ENCODE peak calls at places on chromosome X, in five cellular contexts. One of them, this sample, is unnamed.

GRCh38 chrX:13428055-13428786 is 108.4 kb upstream of the ATXN3L start:
- DNase-seq in effector CD4-positive, alpha-beta T cell: no peak
- DNase-seq in AG04449: peak
- DNase-seq in cardiac muscle cell: no peak
- DNase-seq in NCI-H1436: no peak
- DNase-seq in this sample: no peak

GRCh38 chrX:106950381-106950780 is 30.2 kb downstream of the CLDN2 start:
- DNase-seq in NCI-H1436: no peak
- DNase-seq in effector CD4-positive, alpha-beta T cell: no peak
- DNase-seq in AG04449: no peak
- DNase-seq in cardiac muscle cell: no peak
- DNase-seq in this sample: no peak

GRCh38 chrX:153387345-153387744 is 13.8 kb downstream of the PNMA6E start:
- DNase-seq in NCI-H1436: no peak
- DNase-seq in AG04449: no peak
- DNase-seq in effector CD4-positive, alpha-beta T cell: no peak
- DNase-seq in cardiac muscle cell: no peak
- DNase-seq in this sample: no peak

GRCh38 chrX:118839334-118839958 is 15.8 kb downstream of the ZCCHC12 start:
- DNase-seq in AG04449: no peak
- DNase-seq in effector CD4-positive, alpha-beta T cell: peak
- DNase-seq in cardiac muscle cell: peak
- DNase-seq in NCI-H1436: peak
- DNase-seq in this sample: peak

GRCh38 chrX:100248894-100249493 is 161.1 kb downstream of the PCDH19 start:
- DNase-seq in cardiac muscle cell: no peak
- DNase-seq in NCI-H1436: no peak
- DNase-seq in AG04449: no peak
- DNase-seq in effector CD4-positive, alpha-beta T cell: no peak
- DNase-seq in this sample: no peak

GRCh38 chrX:124863303-124863702 is 456.4 kb upstream of the TEX13C start:
- DNase-seq in AG04449: no peak
- DNase-seq in effector CD4-positive, alpha-beta T cell: no peak
- DNase-seq in cardiac muscle cell: no peak
- DNase-seq in NCI-H1436: no peak
- DNase-seq in this sample: peak

GRCh38 chrX:2500091-2500680 is 590 bp downstream of the DHRSX start:
- DNase-seq in AG04449: no peak
- DNase-seq in effector CD4-positive, alpha-beta T cell: no peak
- DNase-seq in cardiac muscle cell: peak
- DNase-seq in NCI-H1436: no peak
- DNase-seq in this sample: no peak

GRCh38 chrX:6184900-6185515 is 43.7 kb downstream of the NLGN4X start:
- DNase-seq in cardiac muscle cell: no peak
- DNase-seq in AG04449: no peak
- DNase-seq in NCI-H1436: no peak
- DNase-seq in effector CD4-positive, alpha-beta T cell: no peak
- DNase-seq in this sample: peak

GRCh38 chrX:71809886-71810285 is 46.7 kb downstream of the CXorf49B start:
- DNase-seq in NCI-H1436: no peak
- DNase-seq in cardiac muscle cell: no peak
- DNase-seq in AG04449: no peak
- DNase-seq in effector CD4-positive, alpha-beta T cell: no peak
- DNase-seq in this sample: no peak

GRCh38 chrX:18873189-18873791 is 110.6 kb downstream of the PHKA2 start:
- DNase-seq in cardiac muscle cell: no peak
- DNase-seq in effector CD4-positive, alpha-beta T cell: no peak
- DNase-seq in AG04449: no peak
- DNase-seq in NCI-H1436: no peak
- DNase-seq in this sample: no peak

GRCh38 chrX:10854594-10854993 is 234.2 kb upstream of the MID1 start:
- DNase-seq in AG04449: no peak
- DNase-seq in cardiac muscle cell: no peak
- DNase-seq in effector CD4-positive, alpha-beta T cell: no peak
- DNase-seq in NCI-H1436: no peak
- DNase-seq in this sample: no peak

GRCh38 chrX:68041110-68041509 is 392.2 kb downstream of the OPHN1 start:
- DNase-seq in cardiac muscle cell: no peak
- DNase-seq in NCI-H1436: no peak
- DNase-seq in effector CD4-positive, alpha-beta T cell: no peak
- DNase-seq in AG04449: no peak
- DNase-seq in this sample: no peak

GRCh38 chrX:51860679-51861078 is 32.7 kb upstream of the MAGED1 start:
- DNase-seq in effector CD4-positive, alpha-beta T cell: no peak
- DNase-seq in cardiac muscle cell: peak
- DNase-seq in AG04449: no peak
- DNase-seq in NCI-H1436: peak
- DNase-seq in this sample: peak

GRCh38 chrX:50920132-50920531 is 9.6 kb downstream of the BMP15 start:
- DNase-seq in AG04449: no peak
- DNase-seq in NCI-H1436: no peak
- DNase-seq in cardiac muscle cell: no peak
- DNase-seq in effector CD4-positive, alpha-beta T cell: no peak
- DNase-seq in this sample: peak

GRCh38 chrX:29728639-29729038 is 486.7 kb upstream of the MAGEB2 start:
- DNase-seq in AG04449: no peak
- DNase-seq in NCI-H1436: no peak
- DNase-seq in effector CD4-positive, alpha-beta T cell: no peak
- DNase-seq in cardiac muscle cell: no peak
- DNase-seq in this sample: no peak

GRCh38 chrX:154761977-154762528 is 611 bp upstream of the DKC1 start:
- DNase-seq in cardiac muscle cell: no peak
- DNase-seq in AG04449: no peak
- DNase-seq in NCI-H1436: no peak
- DNase-seq in effector CD4-positive, alpha-beta T cell: no peak
- DNase-seq in this sample: no peak

GRCh38 chrX:137742846-137743245 is 176.9 kb downstream of the ZIC3 start:
- DNase-seq in effector CD4-positive, alpha-beta T cell: no peak
- DNase-seq in AG04449: no peak
- DNase-seq in NCI-H1436: no peak
- DNase-seq in cardiac muscle cell: no peak
- DNase-seq in this sample: no peak

GRCh38 chrX:13703589-13703988 is 14.7 kb downstream of the RAB9A start:
- DNase-seq in NCI-H1436: no peak
- DNase-seq in effector CD4-positive, alpha-beta T cell: no peak
- DNase-seq in cardiac muscle cell: no peak
- DNase-seq in AG04449: no peak
- DNase-seq in this sample: no peak

GRCh38 chrX:70281951-70282350 is at the start of gene RAB41:
- DNase-seq in cardiac muscle cell: no peak
- DNase-seq in effector CD4-positive, alpha-beta T cell: no peak
- DNase-seq in NCI-H1436: no peak
- DNase-seq in AG04449: no peak
- DNase-seq in this sample: no peak

GRCh38 chrX:12877386-12877785 is 10.5 kb downstream of the TLR7 start:
- DNase-seq in AG04449: no peak
- DNase-seq in effector CD4-positive, alpha-beta T cell: no peak
- DNase-seq in NCI-H1436: no peak
- DNase-seq in cardiac muscle cell: no peak
- DNase-seq in this sample: no peak

GRCh38 chrX:152932598-152933175 is 34.8 kb downstream of the ZNF185 start:
- DNase-seq in AG04449: no peak
- DNase-seq in cardiac muscle cell: no peak
- DNase-seq in NCI-H1436: no peak
- DNase-seq in effector CD4-positive, alpha-beta T cell: no peak
- DNase-seq in this sample: no peak

GRCh38 chrX:134782796-134783195 is 124.5 kb upstream of the PLAC1 start:
- DNase-seq in cardiac muscle cell: peak
- DNase-seq in NCI-H1436: no peak
- DNase-seq in effector CD4-positive, alpha-beta T cell: no peak
- DNase-seq in AG04449: no peak
- DNase-seq in this sample: no peak

GRCh38 chrX:151082077-151082948 is 94.1 kb upstream of the GPR50 start:
- DNase-seq in AG04449: no peak
- DNase-seq in cardiac muscle cell: peak
- DNase-seq in NCI-H1436: peak
- DNase-seq in effector CD4-positive, alpha-beta T cell: peak
- DNase-seq in this sample: peak

GRCh38 chrX:56366901-56367300 is 134.7 kb downstream of the KLF8 start:
- DNase-seq in AG04449: no peak
- DNase-seq in NCI-H1436: no peak
- DNase-seq in effector CD4-positive, alpha-beta T cell: no peak
- DNase-seq in cardiac muscle cell: no peak
- DNase-seq in this sample: no peak

GRCh38 chrX:101230636-101231035 is 11.1 kb downstream of the DRP2 start:
- DNase-seq in AG04449: no peak
- DNase-seq in effector CD4-positive, alpha-beta T cell: no peak
- DNase-seq in NCI-H1436: no peak
- DNase-seq in cardiac muscle cell: no peak
- DNase-seq in this sample: no peak

GRCh38 chrX:150569155-150569477 is 695 bp downstream of the MTM1 start:
- DNase-seq in cardiac muscle cell: no peak
- DNase-seq in effector CD4-positive, alpha-beta T cell: peak
- DNase-seq in NCI-H1436: no peak
- DNase-seq in AG04449: no peak
- DNase-seq in this sample: no peak

GRCh38 chrX:9339603-9340569 is 125.0 kb upstream of the TBL1X start:
- DNase-seq in AG04449: no peak
- DNase-seq in NCI-H1436: no peak
- DNase-seq in effector CD4-positive, alpha-beta T cell: peak
- DNase-seq in cardiac muscle cell: no peak
- DNase-seq in this sample: no peak

GRCh38 chrX:100662791-100663190 is 18.8 kb downstream of the SRPX2 start:
- DNase-seq in NCI-H1436: no peak
- DNase-seq in AG04449: no peak
- DNase-seq in cardiac muscle cell: no peak
- DNase-seq in effector CD4-positive, alpha-beta T cell: no peak
- DNase-seq in this sample: no peak

GRCh38 chrX:68832101-68832416 is 3.2 kb downstream of the EFNB1 start:
- DNase-seq in NCI-H1436: no peak
- DNase-seq in AG04449: no peak
- DNase-seq in effector CD4-positive, alpha-beta T cell: no peak
- DNase-seq in cardiac muscle cell: peak
- DNase-seq in this sample: no peak

GRCh38 chrX:110418857-110419249 is 60.2 kb downstream of the RTL9 start:
- DNase-seq in effector CD4-positive, alpha-beta T cell: no peak
- DNase-seq in AG04449: no peak
- DNase-seq in cardiac muscle cell: no peak
- DNase-seq in NCI-H1436: no peak
- DNase-seq in this sample: no peak

GRCh38 chrX:12922600-12922919 is 16.1 kb downstream of the TLR8 start:
- DNase-seq in effector CD4-positive, alpha-beta T cell: no peak
- DNase-seq in cardiac muscle cell: no peak
- DNase-seq in NCI-H1436: no peak
- DNase-seq in AG04449: no peak
- DNase-seq in this sample: no peak

GRCh38 chrX:48826135-48826875 is at the start of gene ERAS:
- DNase-seq in effector CD4-positive, alpha-beta T cell: no peak
- DNase-seq in cardiac muscle cell: no peak
- DNase-seq in AG04449: no peak
- DNase-seq in NCI-H1436: no peak
- DNase-seq in this sample: no peak

GRCh38 chrX:136353519-136354095 is 52.8 kb downstream of the ADGRG4 start:
- DNase-seq in cardiac muscle cell: no peak
- DNase-seq in AG04449: no peak
- DNase-seq in effector CD4-positive, alpha-beta T cell: no peak
- DNase-seq in NCI-H1436: no peak
- DNase-seq in this sample: no peak

GRCh38 chrX:153674219-153674851 is 722 bp upstream of the PNCK start:
- DNase-seq in AG04449: no peak
- DNase-seq in effector CD4-positive, alpha-beta T cell: no peak
- DNase-seq in cardiac muscle cell: no peak
- DNase-seq in NCI-H1436: no peak
- DNase-seq in this sample: no peak

GRCh38 chrX:42704454-42704853 is 73.5 kb downstream of the PPP1R2C start:
- DNase-seq in effector CD4-positive, alpha-beta T cell: no peak
- DNase-seq in AG04449: no peak
- DNase-seq in cardiac muscle cell: no peak
- DNase-seq in NCI-H1436: no peak
- DNase-seq in this sample: no peak